ENCODE peak calls at places on chromosomes 7 and 10, in four cellular contexts. Y, M, C and B are unnamed samples. For H3K4me1, the result is how much of the 10 kb centered on the place peaks cover.

GRCh38 chr10:102434251-102434913 is 2.0 kb upstream of the CUEDC2 start:
- DNase-seq in C (no peak), M (no peak), Y (peak), B (no peak)

GRCh38 chr7:33558961-33559710 is 346.2 kb upstream of the BMPER start:
- DNase-seq in M (no peak), Y (no peak), C (no peak), B (no peak)

GRCh38 chr7:87918740-87919139 is 15.3 kb upstream of the ADAM22 start:
- DNase-seq in C (no peak), Y (no peak), M (no peak), B (no peak)

GRCh38 chr10:35331894-35332640 is 4.2 kb upstream of the CCNY start:
- DNase-seq in Y (peak), M (peak), C (no peak), B (no peak)

GRCh38 chr7:144796919-144797318 is 38.9 kb downstream of the TPK1 start:
- DNase-seq in M (no peak), C (no peak), Y (no peak), B (no peak)

GRCh38 chr7:150965273-150965830 is 12.8 kb downstream of the KCNH2 start:
- DNase-seq in M (no peak), Y (no peak), C (no peak), B (no peak)

GRCh38 chr7:82926477-82926876 is 236.2 kb downstream of the PCLO start:
- DNase-seq in Y (no peak), M (no peak), C (no peak), B (no peak)

GRCh38 chr10:13790196-13790595 is 203.4 kb downstream of the PRPF18 start:
- DNase-seq in M (no peak), C (no peak), Y (no peak), B (no peak)

GRCh38 chr10:125003146-125003900 is 61.4 kb downstream of the ZRANB1 start:
- DNase-seq in M (no peak), Y (no peak), C (no peak), B (peak)

GRCh38 chr7:98116656-98117461 is 10.2 kb downstream of the LMTK2 start:
- DNase-seq in C (peak), M (peak), Y (peak), B (no peak)

GRCh38 chr7:35875292-35875691 is 74.4 kb downstream of the SEPTIN7 start:
- DNase-seq in M (peak), Y (peak), C (no peak), B (no peak)

GRCh38 chr7:119228482-119228881 is 1004.0 kb downstream of the ANKRD7 start:
- DNase-seq in M (no peak), Y (no peak), C (no peak), B (no peak)

GRCh38 chr7:84803979-84804378 is 382.9 kb downstream of the SEMA3D start:
- DNase-seq in M (no peak), C (no peak), Y (no peak), B (no peak)

DNA sequence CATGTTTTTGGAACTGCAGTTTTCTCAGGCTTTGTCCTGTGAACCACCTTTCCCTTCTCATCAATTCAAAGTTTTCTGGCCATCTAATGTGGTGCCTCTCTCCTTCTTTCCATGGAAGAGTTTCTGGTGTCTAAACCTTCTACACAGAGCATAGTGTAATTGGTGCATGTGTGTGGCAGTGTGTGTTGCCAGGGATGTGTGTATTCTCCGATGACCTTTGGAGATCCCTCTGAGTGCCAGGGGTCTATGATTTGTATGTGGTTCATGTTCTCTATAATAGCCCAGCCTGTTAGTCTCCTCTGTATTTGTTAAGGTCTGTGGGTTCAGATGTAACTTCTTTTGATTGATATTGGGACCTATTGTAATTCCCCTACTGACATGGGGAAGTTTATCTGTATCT is 1.5 kb downstream of the TAS2R60 start:
- DNase-seq in M (no peak), C (no peak), Y (no peak), B (no peak)
- H3K4me1 ChIP-seq in M (under half), C (under half), Y (under half), B (under half)

GRCh38 chr10:69477968-69478597 is 26.8 kb downstream of the TSPAN15 start:
- DNase-seq in C (no peak), Y (no peak), M (no peak), B (no peak)

GRCh38 chr10:69482125-69482524 is 30.9 kb downstream of the TSPAN15 start:
- DNase-seq in M (no peak), Y (no peak), C (no peak), B (no peak)

GRCh38 chr10:69479241-69479730 is 28.0 kb downstream of the TSPAN15 start:
- DNase-seq in C (no peak), M (no peak), Y (no peak), B (no peak)

GRCh38 chr10:69481280-69481679 is 30.0 kb downstream of the TSPAN15 start:
- DNase-seq in C (no peak), M (no peak), Y (no peak), B (no peak)

GRCh38 chr10:69479737-69480412 is 28.6 kb downstream of the TSPAN15 start:
- DNase-seq in Y (no peak), M (no peak), C (no peak), B (no peak)
- H3K4me1 ChIP-seq in Y (under half), M (under half), C (under half), B (under half)

GRCh38 chr7:131103997-131104396 is 223.7 kb upstream of the MKLN1 start:
- DNase-seq in M (peak), C (peak), Y (peak), B (no peak)
- H3K4me1 ChIP-seq in M (under half), C (under half), Y (under half), B (under half)

GRCh38 chr10:132666733-132667612 is 119.0 kb downstream of the NKX6-2 start:
- DNase-seq in Y (peak), C (no peak), M (peak), B (no peak)

GRCh38 chr10:132667613-132668394 is 118.1 kb downstream of the NKX6-2 start:
- DNase-seq in Y (peak), M (peak), C (peak), B (no peak)

GRCh38 chr10:132664407-132664806 is 121.5 kb downstream of the NKX6-2 start:
- DNase-seq in M (no peak), Y (no peak), C (no peak), B (no peak)

GRCh38 chr10:132664883-132665282 is 121.1 kb downstream of the NKX6-2 start:
- DNase-seq in Y (no peak), M (no peak), C (no peak), B (no peak)

GRCh38 chr10:132665946-132666732 is 119.8 kb downstream of the NKX6-2 start:
- DNase-seq in Y (peak), M (peak), C (no peak), B (no peak)
- H3K4me1 ChIP-seq in Y (under half), M (under half), C (under half), B (under half)

DNA sequence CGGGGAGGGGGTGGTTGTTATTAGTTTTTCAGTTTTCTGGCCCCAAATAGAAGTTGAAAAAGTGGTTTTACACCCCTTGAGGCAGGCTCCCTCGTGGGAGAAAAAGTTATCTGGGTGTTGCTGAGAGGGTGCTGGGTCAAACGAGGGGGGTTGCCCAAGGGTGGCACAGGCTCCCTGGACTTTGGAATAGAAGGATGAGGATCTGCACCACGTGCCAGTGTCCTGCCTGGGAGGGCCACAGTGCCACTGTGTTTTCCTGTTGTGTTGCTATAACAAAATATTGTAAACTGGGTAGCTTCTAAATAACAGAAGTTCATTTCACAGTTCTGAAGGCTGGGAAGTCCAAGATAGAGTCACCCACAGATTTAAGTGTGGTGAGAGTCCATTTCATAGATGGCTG is 181.9 kb downstream of the CXCL12 start:
- DNase-seq in Y (no peak), C (no peak), M (no peak), B (no peak)
- H3K4me1 ChIP-seq in Y (under half), C (under half), M (under half), B (under half)

GRCh38 chr7:100708395-100708794 is 2.5 kb downstream of the POP7 start:
- DNase-seq in Y (no peak), C (no peak), M (no peak), B (no peak)

GRCh38 chr7:100706672-100707311 is 871 bp downstream of the POP7 start:
- DNase-seq in Y (no peak), M (no peak), C (no peak), B (peak)

GRCh38 chr7:100711369-100711768 is 5.4 kb downstream of the POP7 start:
- DNase-seq in C (no peak), M (no peak), Y (no peak), B (no peak)

GRCh38 chr7:100705753-100706671 is at the start of gene POP7:
- DNase-seq in Y (peak), C (peak), M (peak), B (peak)

GRCh38 chr7:100710452-100710851 is 4.5 kb downstream of the POP7 start:
- DNase-seq in Y (no peak), M (no peak), C (no peak), B (no peak)
- H3K4me1 ChIP-seq in Y (under half), M (under half), C (under half), B (under half)

GRCh38 chr7:148720472-148720871 is 21.8 kb downstream of the CUL1 start:
- DNase-seq in C (no peak), M (no peak), Y (no peak), B (no peak)

GRCh38 chr7:148723846-148724245 is 25.1 kb downstream of the CUL1 start:
- DNase-seq in C (no peak), Y (no peak), M (no peak), B (no peak)

GRCh38 chr7:148721390-148721789 is 22.7 kb downstream of the CUL1 start:
- DNase-seq in C (no peak), M (no peak), Y (no peak), B (no peak)

GRCh38 chr7:148723166-148723559 is 24.5 kb downstream of the CUL1 start:
- DNase-seq in C (no peak), Y (no peak), M (no peak), B (no peak)

GRCh38 chr7:148722340-148723165 is 23.9 kb downstream of the CUL1 start:
- DNase-seq in M (peak), C (no peak), Y (no peak), B (no peak)
- H3K4me1 ChIP-seq in M (under half), C (under half), Y (under half), B (under half)

GRCh38 chr10:71625445-71626175 is 94.0 kb downstream of the C10orf105 start:
- DNase-seq in Y (no peak), M (no peak), C (no peak), B (no peak)

GRCh38 chr10:71627956-71628355 is 91.6 kb downstream of the C10orf105 start:
- DNase-seq in M (no peak), Y (no peak), C (no peak), B (peak)

GRCh38 chr10:71629131-71629530 is 90.4 kb downstream of the C10orf105 start:
- DNase-seq in M (no peak), Y (no peak), C (no peak), B (peak)

GRCh38 chr10:71630168-71630567 is 89.4 kb downstream of the C10orf105 start:
- DNase-seq in M (no peak), Y (no peak), C (no peak), B (no peak)

GRCh38 chr10:71627230-71627939 is 92.2 kb downstream of the C10orf105 start:
- DNase-seq in M (no peak), Y (no peak), C (no peak), B (peak)
- H3K4me1 ChIP-seq in M (under half), Y (under half), C (under half), B (under half)

GRCh38 chr7:55189878-55190436 is 171.1 kb downstream of the EGFR start:
- DNase-seq in Y (no peak), M (no peak), C (no peak), B (no peak)

GRCh38 chr7:55191926-55192692 is 173.0 kb upstream of the LANCL2 start:
- DNase-seq in Y (peak), C (no peak), M (no peak), B (peak)

GRCh38 chr7:55191161-55191925 is 172.5 kb downstream of the EGFR start:
- DNase-seq in Y (no peak), C (no peak), M (no peak), B (no peak)

GRCh38 chr7:55189447-55189760 is 170.6 kb downstream of the EGFR start:
- DNase-seq in Y (no peak), M (no peak), C (no peak), B (no peak)

GRCh38 chr7:55190511-55191160 is 171.8 kb downstream of the EGFR start:
- DNase-seq in M (no peak), Y (no peak), C (no peak), B (no peak)
- H3K4me1 ChIP-seq in M (half or more), Y (under half), C (under half), B (under half)